ENCODE peak calls at places on chromosomes 11 and 22, in eight cellular contexts. X, N, Y, H, Q, K, D and B are unnamed samples.
A peak's percentile ranks its signal among the peaks of the same experiment; 100 is the strongest.

GRCh38 chr22:37174964-37175363 is 13.1 kb downstream of the C1QTNF6 start:
- DNase-seq in X (no peak), N (no peak), Y (peak; percentile 25), H (no peak), Q (no peak), K (no peak), D (no peak), B (no peak)

GRCh38 chr11:122505304-122506006 is 150.1 kb upstream of the UBASH3B start:
- DNase-seq in X (peak; percentile 98), N (no peak), Y (peak; percentile 96), H (peak; percentile 87), Q (peak; percentile 83), K (peak; percentile 84), D (peak; percentile 20), B (peak; percentile 92)

GRCh38 chr22:30217698-30218565 is 28.6 kb downstream of the LIF start:
- DNase-seq in X (peak; percentile 59), N (no peak), Y (no peak), H (no peak), Q (no peak), K (no peak), D (no peak), B (no peak)

GRCh38 chr11:36394926-36395325 is 98.8 kb downstream of the PRR5L start:
- DNase-seq in X (no peak), N (no peak), Y (no peak), H (no peak), Q (no peak), K (no peak), D (no peak), B (no peak)

GRCh38 chr11:117096973-117097566 is 1.2 kb downstream of the SIK3 start:
- DNase-seq in X (peak; percentile 30), N (no peak), Y (no peak), H (no peak), Q (no peak), K (no peak), D (no peak), B (no peak)

GRCh38 chr11:63998558-63999348 is 12.5 kb downstream of the OTUB1 start:
- DNase-seq in X (no peak), N (no peak), Y (no peak), H (peak; percentile 76), Q (no peak), K (no peak), D (peak; percentile 24), B (peak; percentile 23)

GRCh38 chr22:40210814-40211213 is 33.1 kb downstream of the TNRC6B start:
- DNase-seq in X (no peak), N (no peak), Y (no peak), H (no peak), Q (no peak), K (no peak), D (no peak), B (no peak)

GRCh38 chr11:32902089-32902665 is 9.6 kb downstream of the QSER1 start:
- DNase-seq in X (no peak), N (no peak), Y (no peak), H (no peak), Q (no peak), K (peak; percentile 18), D (no peak), B (no peak)

GRCh38 chr11:118921121-118921928 is 4.4 kb downstream of the BCL9L start:
- DNase-seq in X (peak; percentile 90), N (no peak), Y (peak; percentile 95), H (peak; percentile 93), Q (peak; percentile 70), K (peak; percentile 88), D (no peak), B (peak; percentile 77)

GRCh38 chr11:61589961-61590360 is 9.1 kb upstream of the SYT7 start:
- DNase-seq in X (no peak), N (no peak), Y (no peak), H (no peak), Q (no peak), K (no peak), D (no peak), B (no peak)

GRCh38 chr11:35323076-35323868 is 96.1 kb downstream of the SLC1A2 start:
- DNase-seq in X (peak; percentile 67), N (no peak), Y (no peak), H (no peak), Q (no peak), K (no peak), D (no peak), B (peak; percentile 42)

GRCh38 chr22:43211941-43212433 is 25.1 kb upstream of the TTLL12 start:
- DNase-seq in X (no peak), N (no peak), Y (no peak), H (peak; percentile 53), Q (no peak), K (no peak), D (no peak), B (no peak)

GRCh38 chr11:24324211-24324610 is 172.6 kb upstream of the LUZP2 start:
- DNase-seq in X (peak; percentile 9), N (no peak), Y (no peak), H (no peak), Q (peak; percentile 43), K (no peak), D (no peak), B (peak; percentile 40)

GRCh38 chr11:78801161-78801884 is 226.7 kb upstream of the NARS2 start:
- DNase-seq in X (peak; percentile 85), N (no peak), Y (no peak), H (no peak), Q (peak; percentile 96), K (peak; percentile 80), D (no peak), B (peak; percentile 99)

GRCh38 chr11:113647856-113648255 is 58.3 kb downstream of the TMPRSS5 start:
- DNase-seq in X (peak; percentile 40), N (no peak), Y (no peak), H (no peak), Q (no peak), K (no peak), D (no peak), B (no peak)

GRCh38 chr22:22709719-22710445 is 65.5 kb downstream of the GGTLC2 start:
- DNase-seq in X (peak; percentile 27), N (no peak), Y (peak; percentile 72), H (no peak), Q (no peak), K (no peak), D (no peak), B (peak; percentile 18)

GRCh38 chr11:104799251-104799650 is 99.0 kb downstream of the CASP12 start:
- DNase-seq in X (no peak), N (no peak), Y (no peak), H (no peak), Q (no peak), K (no peak), D (peak; percentile 6), B (no peak)

GRCh38 chr11:104795511-104796213 is 102.6 kb downstream of the CASP12 start:
- DNase-seq in X (no peak), N (no peak), Y (no peak), H (no peak), Q (no peak), K (no peak), D (no peak), B (no peak)

GRCh38 chr11:104803770-104804169 is 94.5 kb downstream of the CASP12 start:
- DNase-seq in X (no peak), N (no peak), Y (no peak), H (no peak), Q (no peak), K (no peak), D (no peak), B (no peak)

GRCh38 chr11:104792861-104793260 is 105.4 kb downstream of the CASP12 start:
- DNase-seq in X (no peak), N (no peak), Y (no peak), H (no peak), Q (no peak), K (no peak), D (no peak), B (no peak)

DNA sequence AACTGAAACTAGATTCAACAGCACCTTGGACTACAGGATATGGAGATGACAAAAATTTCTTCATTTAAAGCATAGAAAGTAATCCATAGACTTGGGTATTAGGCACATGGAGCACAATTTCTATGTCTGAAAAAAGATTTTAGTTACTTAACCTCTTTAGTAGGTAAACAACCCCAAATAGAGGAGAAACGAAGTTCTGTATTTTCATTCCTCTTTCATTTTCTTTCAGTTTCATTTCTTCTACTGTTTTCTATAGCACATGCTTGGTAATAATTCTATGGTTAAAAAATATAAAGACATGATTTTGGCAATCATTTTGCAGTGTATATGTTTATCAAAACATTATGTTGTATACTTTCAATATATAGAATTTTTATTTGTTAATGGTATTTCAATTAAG is 99.5 kb downstream of the CASP12 start:
- DNase-seq in X (no peak), N (no peak), Y (no peak), H (no peak), Q (peak; percentile 9), K (no peak), D (peak; percentile 20), B (no peak)
- H3K4me3 ChIP-seq in X (no peak overlapping the region), N (no peak overlapping the region), Y (no peak overlapping the region), H (peak overlapping the region; percentile 22), Q (no peak overlapping the region), K (no peak overlapping the region), D (no peak overlapping the region), B (no peak overlapping the region)

DNA sequence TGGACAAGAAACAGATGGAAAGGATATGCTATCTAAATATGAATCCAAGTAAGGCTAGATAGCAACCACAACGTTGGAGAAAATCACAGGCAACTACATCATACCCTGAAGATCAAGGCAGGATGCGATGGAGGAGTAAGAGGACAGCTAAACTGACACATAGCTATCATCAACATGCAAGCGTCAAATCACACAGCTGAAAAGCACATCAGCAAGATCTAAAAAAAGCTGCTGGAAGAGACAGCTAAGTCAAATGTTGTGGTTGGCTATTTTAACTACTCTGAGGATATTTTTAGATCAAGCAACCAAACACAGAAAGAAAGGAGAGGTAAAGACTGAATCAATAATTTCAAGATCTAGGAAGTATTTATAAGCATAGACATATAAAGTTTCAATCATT is 466.9 kb downstream of the BRD1 start:
- DNase-seq in X (no peak), N (no peak), Y (no peak), H (no peak), Q (no peak), K (no peak), D (no peak), B (no peak)
- H3K4me3 ChIP-seq in X (no peak overlapping the region), N (no peak overlapping the region), Y (no peak overlapping the region), H (no peak overlapping the region), Q (no peak overlapping the region), K (no peak overlapping the region), D (no peak overlapping the region), B (no peak overlapping the region)

DNA sequence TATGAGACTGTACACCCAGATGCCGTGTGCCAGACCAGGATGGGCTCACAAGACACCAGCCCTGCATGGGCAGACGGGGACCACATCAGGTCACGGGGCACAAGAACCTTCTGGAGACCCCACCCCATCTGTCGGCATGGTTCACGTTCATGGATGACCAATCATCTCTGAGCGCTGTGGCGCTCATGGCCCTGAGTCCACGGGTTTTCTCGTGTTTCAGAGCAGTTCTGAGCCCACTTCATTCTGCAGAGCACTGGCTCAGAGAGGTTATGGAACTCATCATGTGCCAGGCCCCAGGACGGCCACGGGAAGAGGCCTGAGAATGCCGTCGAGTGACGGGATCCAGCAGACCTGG is 63.0 kb upstream of the PPARA start:
- DNase-seq in X (no peak), N (no peak), Y (no peak), H (no peak), Q (no peak), K (no peak), D (no peak), B (no peak)
- H3K4me3 ChIP-seq in X (peak overlapping the region; percentile 97), N (no peak overlapping the region), Y (no peak overlapping the region), H (no peak overlapping the region), Q (no peak overlapping the region), K (no peak overlapping the region), D (no peak overlapping the region), B (peak overlapping the region; percentile 94)

GRCh38 chr22:46844606-46845210 is 82.3 kb downstream of the TBC1D22A start:
- DNase-seq in X (no peak), N (no peak), Y (peak; percentile 78), H (no peak), Q (no peak), K (no peak), D (no peak), B (no peak)
- H3K4me3 ChIP-seq in X (peak overlapping the region; percentile 65), N (no peak overlapping the region), Y (no peak overlapping the region), H (no peak overlapping the region), Q (no peak overlapping the region), K (no peak overlapping the region), D (no peak overlapping the region), B (peak overlapping the region; percentile 49)